ENCODE peak calls at places on chromosomes 11 and 22, in six cellular contexts. W, D, I, G, X and L are unnamed samples.

GRCh38 chr22:37626144-37626543 is 13.3 kb upstream of the SH3BP1 start:
- DNase-seq in W (no peak), D (no peak), I (peak), G (no peak), X (no peak), L (no peak)

GRCh38 chr11:2768471-2769408 is 68.9 kb upstream of the KCNQ1OT1 start:
- DNase-seq in W (peak), D (no peak), I (peak), G (peak), X (no peak), L (no peak)

GRCh38 chr22:31943976-31944699 is at the start of gene YWHAH:
- DNase-seq in W (peak), D (peak), I (peak), G (peak), X (peak), L (peak)

GRCh38 chr22:27752771-27753170 is 48.8 kb downstream of the MN1 start:
- DNase-seq in W (no peak), D (no peak), I (peak), G (peak), X (no peak), L (no peak)

GRCh38 chr22:20319041-20319744 is 667 bp downstream of the DGCR6L start:
- DNase-seq in W (peak), D (no peak), I (peak), G (peak), X (no peak), L (no peak)

GRCh38 chr11:10770626-10771254 is 19.7 kb downstream of the CTR9 start:
- DNase-seq in W (peak), D (no peak), I (peak), G (peak), X (peak), L (peak)

GRCh38 chr11:120877746-120878365 is 146.0 kb upstream of the TBCEL start:
- DNase-seq in W (no peak), D (no peak), I (no peak), G (peak), X (no peak), L (no peak)

GRCh38 chr11:62456630-62457029 is 37.8 kb downstream of the SCGB1A1 start:
- DNase-seq in W (no peak), D (no peak), I (no peak), G (no peak), X (no peak), L (peak)

GRCh38 chr22:50677493-50678217 is 5.0 kb downstream of the SHANK3 start:
- DNase-seq in W (no peak), D (no peak), I (no peak), G (no peak), X (no peak), L (no peak)